ENCODE peak calls at places on chromosomes 5 and 9, in six cellular contexts. R, T, E, P, Q and Z are unnamed samples.
A peak's percentile ranks its signal among the peaks of the same experiment; 100 is the strongest.

GRCh38 chr9:81052846-81053245 is 636.5 kb downstream of the TLE1 start:
- DNase-seq in R (no peak), T (peak; percentile 33), E (no peak), P (peak; percentile 5), Q (no peak), Z (no peak)

GRCh38 chr5:173707392-173707791 is 90.9 kb upstream of the BOD1 start:
- DNase-seq in R (peak; percentile 54), T (peak; percentile 76), E (no peak), P (peak; percentile 92), Q (no peak), Z (no peak)

GRCh38 chr5:139822553-139823425 is 27.2 kb downstream of the PSD2 start:
- DNase-seq in R (no peak), T (no peak), E (no peak), P (no peak), Q (no peak), Z (no peak)

GRCh38 chr9:72401396-72401795 is 36.4 kb upstream of the ZFAND5 start:
- DNase-seq in R (no peak), T (no peak), E (no peak), P (no peak), Q (no peak), Z (no peak)

GRCh38 chr9:95666096-95666784 is 149.5 kb upstream of the PTCH1 start:
- DNase-seq in R (no peak), T (no peak), E (no peak), P (no peak), Q (peak; percentile 70), Z (no peak)

GRCh38 chr9:117028103-117028858 is 341.2 kb downstream of the TRIM32 start:
- DNase-seq in R (peak; percentile 16), T (no peak), E (no peak), P (no peak), Q (no peak), Z (no peak)

GRCh38 chr9:9819886-9820285 is 792.9 kb downstream of the PTPRD start:
- DNase-seq in R (no peak), T (no peak), E (no peak), P (no peak), Q (no peak), Z (no peak)

GRCh38 chr5:87137280-87137679 is 130.4 kb upstream of the RASA1 start:
- DNase-seq in R (peak; percentile 55), T (no peak), E (no peak), P (no peak), Q (no peak), Z (no peak)

GRCh38 chr5:54243483-54244080 is 66.8 kb downstream of the ARL15 start:
- DNase-seq in R (no peak), T (peak; percentile 48), E (peak; percentile 5), P (peak; percentile 68), Q (peak; percentile 17), Z (peak; percentile 15)

GRCh38 chr9:137534256-137535119 is 15.7 kb downstream of the PNPLA7 start:
- DNase-seq in R (no peak), T (peak; percentile 59), E (no peak), P (peak; percentile 75), Q (peak; percentile 80), Z (no peak)

GRCh38 chr5:16931334-16932110 is 4.6 kb downstream of the MYO10 start:
- DNase-seq in R (no peak), T (peak; percentile 49), E (no peak), P (no peak), Q (no peak), Z (no peak)

GRCh38 chr5:147667363-147667762 is 115.2 kb downstream of the JAKMIP2 start:
- DNase-seq in R (no peak), T (no peak), E (no peak), P (no peak), Q (no peak), Z (no peak)

GRCh38 chr9:137175345-137175961 is 3.6 kb upstream of the TMEM210 start:
- DNase-seq in R (no peak), T (no peak), E (no peak), P (no peak), Q (no peak), Z (no peak)